ENCODE peak calls at places on chromosomes 6 and 20, in nine cellular contexts. One of them, this sample, is unnamed. For H3K36me3, the result is how much of the 10 kb centered on the place peaks cover.

GRCh38 chr6:22194188-22194921 is 102.5 kb downstream of the PRL start:
- DNase-seq in fibroblast of lung: peak
- DNase-seq in tibial nerve: no peak
- DNase-seq in right atrium auricular region: no peak
- DNase-seq in cardiac muscle cell: no peak
- DNase-seq in Peyer's patch: no peak
- DNase-seq in heart right ventricle: no peak
- DNase-seq in hepatocyte: no peak
- DNase-seq in lower lobe of right lung: no peak
- DNase-seq in this sample: no peak

GRCh38 chr6:159821726-159822125 is 21.6 kb downstream of the PNLDC1 start:
- DNase-seq in tibial nerve: no peak
- DNase-seq in hepatocyte: no peak
- DNase-seq in lower lobe of right lung: no peak
- DNase-seq in fibroblast of lung: no peak
- DNase-seq in cardiac muscle cell: no peak
- DNase-seq in Peyer's patch: no peak
- DNase-seq in right atrium auricular region: no peak
- DNase-seq in heart right ventricle: no peak
- DNase-seq in this sample: no peak

GRCh38 chr20:54257090-54257816 is 49.4 kb downstream of the PFDN4 start:
- DNase-seq in tibial nerve: no peak
- DNase-seq in hepatocyte: peak
- DNase-seq in lower lobe of right lung: no peak
- DNase-seq in Peyer's patch: no peak
- DNase-seq in cardiac muscle cell: no peak
- DNase-seq in heart right ventricle: no peak
- DNase-seq in right atrium auricular region: no peak
- DNase-seq in fibroblast of lung: peak
- DNase-seq in this sample: no peak

GRCh38 chr20:16566080-16566479 is 7.2 kb downstream of the KIF16B start:
- DNase-seq in heart right ventricle: no peak
- DNase-seq in fibroblast of lung: no peak
- DNase-seq in cardiac muscle cell: no peak
- DNase-seq in tibial nerve: no peak
- DNase-seq in right atrium auricular region: no peak
- DNase-seq in lower lobe of right lung: no peak
- DNase-seq in hepatocyte: no peak
- DNase-seq in Peyer's patch: no peak
- DNase-seq in this sample: no peak

GRCh38 chr20:53786445-53787267 is 193.0 kb upstream of the ZNF217 start:
- DNase-seq in right atrium auricular region: peak
- DNase-seq in cardiac muscle cell: no peak
- DNase-seq in heart right ventricle: no peak
- DNase-seq in hepatocyte: peak
- DNase-seq in Peyer's patch: peak
- DNase-seq in fibroblast of lung: no peak
- DNase-seq in lower lobe of right lung: no peak
- DNase-seq in tibial nerve: no peak
- DNase-seq in this sample: no peak

GRCh38 chr20:40942015-40942414 is 86.6 kb upstream of the TOP1 start:
- DNase-seq in cardiac muscle cell: no peak
- DNase-seq in fibroblast of lung: no peak
- DNase-seq in tibial nerve: no peak
- DNase-seq in hepatocyte: no peak
- DNase-seq in lower lobe of right lung: no peak
- DNase-seq in Peyer's patch: no peak
- DNase-seq in right atrium auricular region: no peak
- DNase-seq in heart right ventricle: no peak
- DNase-seq in this sample: no peak

GRCh38 chr6:170206931-170207431 is 83.9 kb downstream of the DLL1 start:
- DNase-seq in cardiac muscle cell: no peak
- DNase-seq in lower lobe of right lung: no peak
- DNase-seq in heart right ventricle: no peak
- DNase-seq in Peyer's patch: no peak
- DNase-seq in tibial nerve: no peak
- DNase-seq in right atrium auricular region: peak
- DNase-seq in fibroblast of lung: no peak
- DNase-seq in hepatocyte: no peak
- DNase-seq in this sample: no peak

GRCh38 chr6:128508588-128509296 is 11.7 kb downstream of the PTPRK start:
- DNase-seq in Peyer's patch: no peak
- DNase-seq in tibial nerve: no peak
- DNase-seq in cardiac muscle cell: no peak
- DNase-seq in right atrium auricular region: no peak
- DNase-seq in heart right ventricle: no peak
- DNase-seq in hepatocyte: peak
- DNase-seq in lower lobe of right lung: no peak
- DNase-seq in fibroblast of lung: peak
- DNase-seq in this sample: no peak

GRCh38 chr20:63884506-63885263 is 10.2 kb upstream of the DNAJC5 start:
- DNase-seq in Peyer's patch: no peak
- DNase-seq in right atrium auricular region: no peak
- DNase-seq in tibial nerve: no peak
- DNase-seq in heart right ventricle: peak
- DNase-seq in hepatocyte: no peak
- DNase-seq in fibroblast of lung: no peak
- DNase-seq in cardiac muscle cell: no peak
- DNase-seq in lower lobe of right lung: no peak
- DNase-seq in this sample: peak

GRCh38 chr20:38108438-38109024 is 56.5 kb downstream of the TGM2 start:
- DNase-seq in heart right ventricle: peak
- DNase-seq in tibial nerve: no peak
- DNase-seq in right atrium auricular region: peak
- DNase-seq in lower lobe of right lung: no peak
- DNase-seq in fibroblast of lung: peak
- DNase-seq in hepatocyte: no peak
- DNase-seq in Peyer's patch: no peak
- DNase-seq in cardiac muscle cell: peak
- DNase-seq in this sample: no peak

GRCh38 chr6:154429711-154430110 is 73.1 kb upstream of the IPCEF1 start:
- DNase-seq in cardiac muscle cell: no peak
- DNase-seq in Peyer's patch: no peak
- DNase-seq in right atrium auricular region: no peak
- DNase-seq in lower lobe of right lung: no peak
- DNase-seq in fibroblast of lung: no peak
- DNase-seq in heart right ventricle: no peak
- DNase-seq in tibial nerve: no peak
- DNase-seq in hepatocyte: no peak
- DNase-seq in this sample: no peak

GRCh38 chr6:38584731-38585130 is 55.0 kb downstream of the BTBD9 start:
- DNase-seq in Peyer's patch: no peak
- DNase-seq in tibial nerve: no peak
- DNase-seq in heart right ventricle: no peak
- DNase-seq in fibroblast of lung: peak
- DNase-seq in lower lobe of right lung: no peak
- DNase-seq in cardiac muscle cell: no peak
- DNase-seq in right atrium auricular region: no peak
- DNase-seq in hepatocyte: no peak
- DNase-seq in this sample: no peak

GRCh38 chr6:20433929-20434328 is 32.2 kb downstream of the E2F3 start:
- DNase-seq in hepatocyte: no peak
- DNase-seq in tibial nerve: no peak
- DNase-seq in right atrium auricular region: no peak
- DNase-seq in fibroblast of lung: no peak
- DNase-seq in cardiac muscle cell: no peak
- DNase-seq in Peyer's patch: no peak
- DNase-seq in lower lobe of right lung: no peak
- DNase-seq in heart right ventricle: no peak
- DNase-seq in this sample: no peak

GRCh38 chr6:41529049-41529448 is 17.1 kb upstream of the FOXP4 start:
- DNase-seq in lower lobe of right lung: no peak
- DNase-seq in tibial nerve: no peak
- DNase-seq in cardiac muscle cell: no peak
- DNase-seq in right atrium auricular region: no peak
- DNase-seq in Peyer's patch: no peak
- DNase-seq in hepatocyte: no peak
- DNase-seq in heart right ventricle: no peak
- DNase-seq in fibroblast of lung: no peak
- DNase-seq in this sample: no peak

GRCh38 chr6:63347599-63347998 is 27.8 kb upstream of the LGSN start:
- DNase-seq in lower lobe of right lung: no peak
- DNase-seq in heart right ventricle: no peak
- DNase-seq in hepatocyte: peak
- DNase-seq in right atrium auricular region: no peak
- DNase-seq in fibroblast of lung: peak
- DNase-seq in cardiac muscle cell: no peak
- DNase-seq in Peyer's patch: no peak
- DNase-seq in tibial nerve: no peak
- DNase-seq in this sample: no peak

DNA sequence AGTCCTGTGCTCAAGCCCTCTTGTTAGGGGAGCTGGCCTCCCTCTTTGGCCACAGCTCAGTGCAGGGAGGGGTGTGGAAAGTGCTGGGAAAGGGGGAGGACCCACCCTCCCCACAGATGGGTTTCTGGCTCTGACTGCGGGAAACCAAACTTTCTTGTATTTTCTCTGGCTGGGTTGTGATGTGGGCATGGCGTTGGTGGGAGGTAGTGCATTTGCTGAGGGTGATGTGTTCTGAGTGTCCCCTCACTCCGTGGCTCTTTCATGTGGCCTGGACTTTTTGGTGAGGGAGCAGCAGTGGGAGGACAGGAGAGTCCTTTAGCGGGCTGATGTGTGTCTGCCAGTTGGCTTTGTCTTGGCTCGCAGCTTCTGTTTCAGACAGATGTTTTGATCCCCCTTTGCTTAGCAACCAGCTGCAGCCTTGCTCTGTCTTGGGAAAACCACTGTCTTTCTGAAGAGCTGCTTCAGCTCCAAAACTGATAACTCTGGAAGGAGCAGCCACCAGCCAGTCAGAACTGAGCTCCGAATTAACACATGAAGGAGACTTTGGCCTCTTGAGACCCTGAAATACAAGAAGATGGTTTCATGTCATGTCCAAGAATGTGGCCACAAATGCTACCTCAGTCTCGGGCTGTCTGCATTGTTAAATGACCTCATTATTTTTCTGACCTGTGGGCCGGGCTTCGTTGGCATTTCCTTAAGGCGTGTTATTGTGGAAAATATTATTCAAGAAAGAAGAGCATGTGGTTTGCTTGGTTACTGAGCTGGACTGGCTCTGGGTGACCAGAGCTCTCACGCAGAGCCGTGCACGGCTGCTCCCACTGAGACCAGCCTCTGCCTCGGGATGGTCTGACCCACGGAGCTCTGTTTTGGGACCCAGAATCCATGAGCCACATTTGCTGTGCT is 21.5 kb downstream of the SYNJ2 start:
- DNase-seq in hepatocyte: peak
- DNase-seq in cardiac muscle cell: no peak
- DNase-seq in fibroblast of lung: peak
- DNase-seq in heart right ventricle: peak
- DNase-seq in right atrium auricular region: peak
- DNase-seq in Peyer's patch: no peak
- DNase-seq in tibial nerve: peak
- DNase-seq in lower lobe of right lung: peak
- DNase-seq in this sample: no peak
- H3K27ac ChIP-seq in hepatocyte: peak
- H3K27ac ChIP-seq in cardiac muscle cell: no peak
- H3K27ac ChIP-seq in fibroblast of lung: peak
- H3K27ac ChIP-seq in heart right ventricle: peak
- H3K27ac ChIP-seq in right atrium auricular region: peak
- H3K27ac ChIP-seq in Peyer's patch: peak
- H3K27ac ChIP-seq in tibial nerve: peak
- H3K27ac ChIP-seq in lower lobe of right lung: peak
- H3K27ac ChIP-seq in this sample: peak

DNA sequence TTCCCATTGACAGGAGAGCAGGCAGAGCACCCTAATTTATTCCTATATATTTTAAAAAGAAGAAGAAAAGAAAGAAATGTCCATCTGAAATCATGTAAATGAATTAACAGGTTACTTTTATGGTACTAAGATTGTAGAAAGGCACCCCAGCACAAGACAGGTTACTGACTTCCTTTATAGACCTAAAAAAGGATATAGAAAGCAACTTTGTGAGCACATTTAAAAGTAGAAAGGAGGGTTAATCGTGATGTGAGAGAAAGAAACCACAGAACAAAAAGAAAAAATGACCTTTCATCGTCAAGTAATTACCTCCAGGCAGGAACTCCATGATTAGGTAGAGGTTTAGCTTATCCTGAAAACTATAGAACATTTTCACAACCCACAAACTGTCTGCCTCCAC is 29.9 kb downstream of the STK38 start:
- DNase-seq in Peyer's patch: no peak
- DNase-seq in heart right ventricle: no peak
- DNase-seq in cardiac muscle cell: no peak
- DNase-seq in right atrium auricular region: no peak
- DNase-seq in fibroblast of lung: no peak
- DNase-seq in tibial nerve: no peak
- DNase-seq in lower lobe of right lung: no peak
- DNase-seq in hepatocyte: no peak
- DNase-seq in this sample: no peak
- H3K36me3 ChIP-seq in Peyer's patch: under half
- H3K36me3 ChIP-seq in heart right ventricle: half or more
- H3K36me3 ChIP-seq in cardiac muscle cell: under half
- H3K36me3 ChIP-seq in right atrium auricular region: half or more
- H3K36me3 ChIP-seq in fibroblast of lung: under half
- H3K36me3 ChIP-seq in tibial nerve: half or more
- H3K36me3 ChIP-seq in lower lobe of right lung: half or more
- H3K36me3 ChIP-seq in hepatocyte: under half
- H3K36me3 ChIP-seq in this sample: under half

GRCh38 chr20:42379385-42379784 is 761.2 kb upstream of the CHD6 start:
- DNase-seq in hepatocyte: no peak
- DNase-seq in Peyer's patch: no peak
- DNase-seq in heart right ventricle: no peak
- DNase-seq in fibroblast of lung: no peak
- DNase-seq in tibial nerve: no peak
- DNase-seq in cardiac muscle cell: no peak
- DNase-seq in lower lobe of right lung: no peak
- DNase-seq in right atrium auricular region: no peak
- DNase-seq in this sample: no peak

GRCh38 chr20:42378826-42379225 is 760.6 kb upstream of the CHD6 start:
- DNase-seq in heart right ventricle: no peak
- DNase-seq in tibial nerve: no peak
- DNase-seq in Peyer's patch: no peak
- DNase-seq in cardiac muscle cell: no peak
- DNase-seq in fibroblast of lung: no peak
- DNase-seq in right atrium auricular region: no peak
- DNase-seq in lower lobe of right lung: no peak
- DNase-seq in hepatocyte: no peak
- DNase-seq in this sample: no peak

GRCh38 chr20:42380287-42380686 is 762.1 kb upstream of the CHD6 start:
- DNase-seq in lower lobe of right lung: no peak
- DNase-seq in hepatocyte: no peak
- DNase-seq in right atrium auricular region: no peak
- DNase-seq in Peyer's patch: no peak
- DNase-seq in heart right ventricle: no peak
- DNase-seq in tibial nerve: no peak
- DNase-seq in cardiac muscle cell: no peak
- DNase-seq in fibroblast of lung: no peak
- DNase-seq in this sample: no peak
- TF ChIP-seq CTCF in lower lobe of right lung: no peak
- TF ChIP-seq CTCF in hepatocyte: no peak
- TF ChIP-seq CTCF in right atrium auricular region: no peak
- TF ChIP-seq CTCF in Peyer's patch: no peak
- TF ChIP-seq CTCF in heart right ventricle: no peak
- TF ChIP-seq CTCF in tibial nerve: no peak
- TF ChIP-seq CTCF in cardiac muscle cell: no peak
- TF ChIP-seq CTCF in fibroblast of lung: no peak
- TF ChIP-seq CTCF in this sample: no peak

GRCh38 chr6:167227984-167228383 is 63.1 kb upstream of the UNC93A start:
- DNase-seq in Peyer's patch: no peak
- DNase-seq in hepatocyte: no peak
- DNase-seq in right atrium auricular region: no peak
- DNase-seq in lower lobe of right lung: no peak
- DNase-seq in cardiac muscle cell: no peak
- DNase-seq in tibial nerve: no peak
- DNase-seq in fibroblast of lung: no peak
- DNase-seq in heart right ventricle: no peak
- DNase-seq in this sample: no peak
- H3K27ac ChIP-seq in Peyer's patch: no peak
- H3K27ac ChIP-seq in hepatocyte: no peak
- H3K27ac ChIP-seq in right atrium auricular region: no peak
- H3K27ac ChIP-seq in lower lobe of right lung: no peak
- H3K27ac ChIP-seq in cardiac muscle cell: no peak
- H3K27ac ChIP-seq in tibial nerve: no peak
- H3K27ac ChIP-seq in fibroblast of lung: no peak
- H3K27ac ChIP-seq in heart right ventricle: no peak
- H3K27ac ChIP-seq in this sample: no peak

This sample was measured in left lung.